ENCODE peak calls at places on chromosomes 2 and 18, in four cellular contexts. K is H1, V is H9, W is mesendoderm. P is an unnamed sample.

GRCh38 chr2:25528173-25528572 is 145.2 kb downstream of the DTNB start:
- DNase-seq in V (no peak), K (no peak), W (no peak), P (peak)

GRCh38 chr2:30826481-30826880 is 19.2 kb upstream of the CAPN13 start:
- DNase-seq in K (no peak), V (no peak), W (no peak), P (no peak)

GRCh38 chr18:44729631-44730101 is 49.0 kb downstream of the SETBP1 start:
- DNase-seq in W (peak), V (no peak), K (no peak), P (peak)

GRCh38 chr2:17441790-17442189 is 76.5 kb downstream of the RAD51AP2 start:
- DNase-seq in V (no peak), W (peak), K (no peak), P (no peak)

GRCh38 chr18:8659609-8660242 is 45.6 kb upstream of the MTCL1 start:
- DNase-seq in K (no peak), V (peak), W (no peak), P (no peak)

GRCh38 chr2:176093145-176093888 is 796 bp downstream of the HOXD13 start:
- DNase-seq in V (peak), W (peak), K (no peak), P (no peak)

GRCh38 chr2:8856176-8856575 is 18.8 kb upstream of the KIDINS220 start:
- DNase-seq in K (no peak), W (no peak), V (no peak), P (no peak)

GRCh38 chr2:57828221-57828620 is 218.4 kb upstream of the VRK2 start:
- DNase-seq in V (no peak), K (no peak), W (peak), P (no peak)

GRCh38 chr18:58117685-58118403 is 73.8 kb downstream of the NEDD4L start:
- DNase-seq in K (no peak), V (no peak), W (no peak), P (peak)

GRCh38 chr2:69177063-69177771 is 164.2 kb downstream of the ANTXR1 start:
- DNase-seq in W (peak), K (no peak), V (peak), P (peak)

GRCh38 chr2:96792772-96793749 is 23.0 kb upstream of the CNNM3 start:
- DNase-seq in V (no peak), W (no peak), K (no peak), P (no peak)

GRCh38 chr2:65388051-65388531 is 44.3 kb downstream of the SPRED2 start:
- DNase-seq in K (no peak), W (no peak), V (no peak), P (no peak)

GRCh38 chr2:71674158-71674807 is 220.9 kb downstream of the DYSF start:
- DNase-seq in V (peak), K (no peak), W (no peak), P (no peak)

GRCh38 chr2:113281920-113282746 is 3.4 kb upstream of the PAX8 start:
- DNase-seq in W (no peak), K (no peak), V (no peak), P (peak)

GRCh38 chr18:10361660-10362059 is 92.8 kb upstream of the APCDD1 start:
- DNase-seq in W (no peak), V (no peak), K (no peak), P (no peak)

GRCh38 chr2:219639356-219639755 is 11.9 kb downstream of the SLC4A3 start:
- DNase-seq in W (no peak), K (no peak), V (peak), P (no peak)

GRCh38 chr2:159438720-159439353 is 152.3 kb upstream of the WDSUB1 start:
- DNase-seq in W (no peak), K (no peak), V (no peak), P (no peak)

GRCh38 chr2:197556456-197556855 is 40.6 kb downstream of the MOB4 start:
- DNase-seq in W (peak), V (no peak), K (no peak), P (peak)

GRCh38 chr18:45951021-45951714 is 16.0 kb downstream of the EPG5 start:
- DNase-seq in W (peak), V (no peak), K (no peak), P (peak)

DNA sequence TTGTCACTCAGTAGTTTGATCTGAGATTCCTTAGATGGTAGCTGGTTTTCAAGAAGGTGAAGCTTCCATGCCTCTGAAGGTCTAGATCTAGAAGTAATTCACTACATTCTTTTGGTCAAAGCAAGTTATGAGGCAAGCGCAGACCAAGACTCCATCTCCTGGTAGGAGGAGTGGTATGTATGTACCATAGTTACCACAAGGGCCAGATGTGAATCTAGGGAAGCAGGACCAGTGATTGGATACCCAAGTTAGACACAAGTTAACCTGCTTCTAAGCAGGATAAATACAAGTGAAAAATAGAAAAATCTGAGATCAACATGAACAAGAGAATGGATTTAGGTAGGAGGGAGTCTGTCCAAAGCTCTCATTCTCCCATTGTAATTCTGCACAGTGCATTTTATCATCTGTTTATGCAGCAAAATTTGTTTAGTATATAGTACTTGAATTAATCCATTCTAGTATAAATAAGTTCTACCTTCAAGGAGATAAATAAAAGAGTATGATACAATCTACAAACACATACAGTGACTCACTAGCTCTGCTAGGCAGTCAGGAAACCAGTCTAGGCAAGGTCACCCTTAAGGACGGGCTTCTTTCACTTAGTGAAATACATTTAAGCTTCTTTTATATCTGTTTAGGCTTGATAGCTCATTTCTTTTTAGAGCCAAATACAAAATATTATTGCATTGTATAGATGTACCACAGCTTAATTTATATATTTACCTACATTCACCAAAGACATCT is 14.2 kb upstream of the DOCK10 start:
- DNase-seq in V (no peak), W (no peak), K (no peak), P (peak)
- H4K5ac ChIP-seq in V (no peak), W (no peak), K (no peak), P (no peak)

DNA sequence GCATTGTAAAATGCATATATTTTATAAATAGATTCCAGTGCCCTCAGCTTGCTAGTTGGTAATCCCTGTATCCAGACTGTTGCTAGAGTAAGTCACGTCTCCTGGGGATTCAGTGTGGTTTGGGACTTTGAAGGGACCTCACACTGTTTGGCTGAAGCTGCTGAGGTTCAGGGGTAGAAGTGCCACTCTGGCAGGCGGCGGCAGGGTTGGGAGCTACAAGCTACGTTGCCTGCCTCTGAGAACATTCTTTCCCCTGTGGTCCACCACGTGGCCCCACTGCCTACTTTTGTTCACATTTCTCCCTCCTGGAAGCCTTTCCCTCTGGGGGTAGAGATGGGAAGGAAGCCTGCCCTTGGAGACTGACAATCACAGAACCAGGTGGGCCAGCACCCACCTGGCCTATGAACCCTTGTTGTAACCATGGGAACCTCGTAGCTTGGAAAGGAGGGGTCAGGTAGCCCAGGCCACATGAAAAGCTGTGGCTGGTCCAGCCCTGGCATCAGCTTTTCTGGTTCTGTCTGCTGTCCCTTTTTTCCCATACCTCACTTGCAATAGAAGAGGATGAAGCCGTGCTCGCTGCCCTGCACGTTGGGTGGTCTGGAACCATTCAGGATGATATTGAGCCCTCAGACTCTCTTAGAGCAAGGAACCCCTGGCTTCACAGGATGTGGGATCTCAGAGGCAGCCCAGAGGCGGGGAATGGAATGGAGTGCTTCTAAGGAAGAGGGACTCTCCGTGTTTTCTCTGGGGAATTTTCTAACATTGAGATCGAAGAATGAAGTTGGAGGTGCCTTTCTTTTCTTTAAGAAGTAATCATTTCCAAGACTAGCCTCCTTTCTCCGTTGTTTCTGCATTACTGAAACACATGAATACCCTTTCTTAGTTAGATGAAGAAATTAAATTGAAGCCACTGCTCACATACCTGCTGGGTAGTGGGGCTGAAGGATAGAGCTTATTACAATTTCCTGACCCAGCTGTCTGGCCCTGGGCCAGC is 3.0 kb downstream of the RNF144A start:
- DNase-seq in W (no peak), K (no peak), V (no peak), P (no peak)
- H3K4me2 ChIP-seq in W (no peak), K (no peak), V (no peak), P (no peak)

GRCh38 chr18:24559474-24560018 is 99.1 kb downstream of the HRH4 start:
- DNase-seq in W (peak), K (no peak), V (no peak), P (no peak)
- H4K5ac ChIP-seq in W (no peak), K (no peak), V (no peak), P (no peak)

GRCh38 chr2:6879011-6879410 is 1.4 kb downstream of the RSAD2 start:
- DNase-seq in K (no peak), W (no peak), V (no peak), P (no peak)

GRCh38 chr2:6880200-6880733 is 2.7 kb downstream of the RSAD2 start:
- DNase-seq in W (no peak), V (no peak), K (no peak), P (no peak)

GRCh38 chr2:6876299-6876698 is 1.3 kb upstream of the RSAD2 start:
- DNase-seq in V (no peak), K (no peak), W (no peak), P (no peak)

GRCh38 chr2:6881036-6881435 is 3.5 kb downstream of the RSAD2 start:
- DNase-seq in V (no peak), K (no peak), W (no peak), P (no peak)

DNA sequence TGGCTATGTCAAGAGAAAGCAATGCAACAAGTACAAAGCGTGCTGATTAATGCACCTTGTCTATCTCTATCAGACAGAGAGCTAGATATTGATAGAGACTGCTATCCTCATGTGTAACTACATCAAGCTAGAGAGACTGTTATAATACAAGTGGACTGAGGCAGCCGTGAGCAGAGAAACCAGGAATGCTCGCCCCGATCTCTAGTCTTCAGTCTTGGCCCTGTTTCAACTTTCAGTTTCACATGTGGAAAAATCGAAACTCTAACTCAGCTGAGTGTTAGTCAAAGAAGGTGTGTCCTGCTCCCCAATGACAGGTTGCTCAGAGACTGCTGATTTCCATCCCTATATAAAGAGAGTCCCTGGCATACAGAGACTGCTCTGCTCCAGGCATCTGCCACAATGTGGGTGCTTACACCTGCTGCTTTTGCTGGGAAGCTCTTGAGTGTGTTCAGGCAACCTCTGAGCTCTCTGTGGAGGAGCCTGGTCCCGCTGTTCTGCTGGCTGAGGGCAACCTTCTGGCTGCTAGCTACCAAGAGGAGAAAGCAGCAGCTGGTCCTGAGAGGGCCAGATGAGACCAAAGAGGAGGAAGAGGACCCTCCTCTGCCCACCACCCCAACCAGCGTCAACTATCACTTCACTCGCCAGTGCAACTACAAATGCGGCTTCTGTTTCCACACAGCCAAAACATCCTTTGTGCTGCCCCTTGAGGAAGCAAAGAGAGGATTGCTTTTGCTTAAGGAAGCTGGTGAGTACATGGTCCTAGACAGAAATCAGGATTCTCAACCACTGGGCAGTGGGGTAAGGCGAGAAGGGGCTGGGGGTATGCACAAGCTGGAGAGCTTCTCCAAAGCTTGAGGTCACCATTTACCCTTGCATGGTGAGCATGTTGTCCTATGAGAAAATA is at the start of gene RSAD2:
- DNase-seq in W (no peak), V (no peak), K (no peak), P (peak)
- H3K4me2 ChIP-seq in W (no peak), V (no peak), K (no peak), P (peak)

GRCh38 chr2:110149330-110150220 is 34.0 kb upstream of the MALL start:
- DNase-seq in V (no peak), W (no peak), K (no peak), P (peak)
- H4K5ac ChIP-seq in V (no peak), W (no peak), K (no peak), P (peak)

DNA sequence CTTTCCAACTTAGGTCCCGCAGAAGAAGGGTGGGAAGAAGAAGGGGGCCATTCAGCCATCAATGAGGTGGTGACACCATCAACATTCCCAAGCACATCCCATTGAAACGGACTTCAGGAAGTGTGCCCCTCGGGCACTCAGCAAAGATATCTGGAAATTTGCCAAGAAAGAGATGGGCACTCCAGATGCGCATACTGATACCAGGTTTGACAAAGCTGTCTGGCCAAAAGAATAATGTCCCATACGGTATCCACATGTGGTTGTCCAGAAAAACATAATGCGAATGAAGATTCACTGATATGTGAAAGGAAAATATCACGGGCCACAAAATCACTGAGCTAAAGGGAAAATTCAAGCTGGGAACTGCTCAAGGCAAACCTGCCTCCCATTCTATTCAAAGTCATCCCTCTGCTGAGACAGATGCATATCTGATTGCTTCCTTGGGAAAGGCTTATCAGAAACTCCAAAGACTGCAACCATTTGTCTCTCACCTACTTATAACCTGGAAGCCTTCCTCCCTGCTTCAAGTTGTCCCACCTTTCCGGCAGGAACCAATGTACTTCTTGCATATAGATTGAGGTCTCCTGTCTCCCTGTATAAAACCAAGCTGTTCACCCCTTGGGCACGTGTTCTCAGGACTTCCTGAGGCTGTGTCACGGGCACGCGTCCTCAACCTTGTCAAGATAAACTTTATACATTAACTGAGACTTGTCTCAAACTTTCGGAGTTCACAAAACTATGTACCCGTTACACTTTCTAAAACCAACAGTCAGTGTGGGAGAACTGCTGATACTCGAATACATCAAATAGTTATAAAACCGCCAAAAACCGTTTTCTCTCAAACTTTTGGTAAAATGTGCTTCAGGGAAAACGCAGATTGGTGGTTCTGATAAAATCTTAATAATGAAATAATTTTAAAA is 1.3 kb upstream of the PDK1 start:
- DNase-seq in W (peak), K (no peak), V (no peak), P (no peak)
- H3K4me2 ChIP-seq in W (no peak), K (peak), V (peak), P (peak)

DNA sequence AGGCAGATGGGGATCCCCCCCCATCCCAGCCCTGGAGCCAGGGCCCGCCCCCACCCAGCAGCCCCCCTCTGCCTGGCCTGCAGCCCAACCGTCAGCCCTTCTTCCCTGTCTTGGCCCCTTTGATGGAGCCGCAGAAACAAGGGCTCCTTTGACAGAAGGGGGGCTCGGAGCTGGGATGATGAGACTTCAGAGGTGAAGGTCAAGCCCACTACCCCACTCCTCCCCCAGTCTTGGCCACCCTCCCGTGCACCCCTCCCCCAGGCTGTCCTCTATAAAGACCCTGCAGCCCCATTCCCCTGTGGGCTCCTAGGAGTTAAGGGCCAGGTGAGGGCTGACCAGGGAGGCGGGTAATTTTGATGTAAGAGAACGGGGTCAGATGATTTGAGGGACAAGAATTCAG is at the start of gene PRSS56:
- DNase-seq in V (no peak), W (no peak), K (no peak), P (no peak)
- H4K5ac ChIP-seq in V (no peak), W (no peak), K (no peak), P (no peak)

GRCh38 chr2:230221533-230221932 is 1.7 kb upstream of the SP110 start:
- DNase-seq in V (no peak), W (no peak), K (no peak), P (no peak)

GRCh38 chr2:230227216-230227615 is 1.7 kb downstream of the SP140 start:
- DNase-seq in W (no peak), V (no peak), K (no peak), P (no peak)

GRCh38 chr2:230226090-230226551 is 585 bp downstream of the SP140 start:
- DNase-seq in K (no peak), V (no peak), W (no peak), P (no peak)

GRCh38 chr2:230225486-230225885 is at the start of gene SP140:
- DNase-seq in W (no peak), K (no peak), V (no peak), P (no peak)

DNA sequence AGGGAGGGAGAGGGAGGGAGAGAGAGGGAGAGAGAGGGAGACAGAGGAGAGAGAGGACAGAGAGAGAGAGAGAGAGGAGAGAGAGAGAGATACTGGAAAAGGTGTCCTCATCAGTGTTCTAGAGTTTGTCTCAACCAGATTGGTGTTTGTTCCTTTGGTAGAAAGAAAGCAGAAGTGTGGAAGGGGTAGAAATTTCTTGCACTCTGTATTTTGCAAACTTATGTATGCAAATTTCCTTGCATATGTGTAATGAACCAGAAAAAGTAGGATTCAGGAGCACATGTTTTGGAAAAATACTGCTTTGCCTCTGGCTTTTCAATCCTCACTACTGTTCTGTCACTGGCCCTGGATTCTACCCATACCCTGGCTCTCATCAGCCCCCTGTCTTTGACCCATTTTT is 1.1 kb upstream of the SP140 start:
- DNase-seq in W (no peak), V (no peak), K (no peak), P (no peak)
- H3K4me2 ChIP-seq in W (no peak), V (no peak), K (no peak), P (no peak)

GRCh38 chr2:100822587-100823248 is 2.8 kb downstream of the NPAS2 start:
- DNase-seq in V (no peak), K (no peak), W (no peak), P (peak)

GRCh38 chr2:100823665-100824438 is 3.9 kb downstream of the NPAS2 start:
- DNase-seq in K (no peak), W (no peak), V (no peak), P (no peak)

GRCh38 chr2:100821255-100821912 is 1.4 kb downstream of the NPAS2 start:
- DNase-seq in K (no peak), V (no peak), W (no peak), P (no peak)

GRCh38 chr2:100820346-100821254 is 661 bp downstream of the NPAS2 start:
- DNase-seq in K (no peak), V (no peak), W (no peak), P (no peak)

DNA sequence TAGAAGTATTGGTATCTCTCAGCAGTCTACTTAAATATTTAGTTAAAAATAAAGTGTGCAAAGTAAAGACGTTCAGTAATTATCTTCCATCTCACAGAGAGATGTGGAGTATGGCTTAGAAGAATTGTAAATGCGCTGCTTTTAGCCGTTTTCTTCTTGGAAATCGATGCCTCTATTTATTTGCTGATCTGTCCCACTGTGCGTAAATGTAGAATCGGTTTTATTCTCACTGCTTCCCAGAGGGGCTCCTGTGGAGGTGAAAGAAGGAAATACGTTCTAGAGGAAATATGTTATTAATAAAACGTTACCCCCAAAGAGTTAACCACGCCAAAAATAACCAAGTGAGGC is 1.9 kb downstream of the NPAS2 start:
- DNase-seq in W (no peak), V (no peak), K (no peak), P (no peak)
- H4K5ac ChIP-seq in W (no peak), V (no peak), K (no peak), P (no peak)

P was measured in IMR-90.